ENCODE peak calls at places on chromosomes 13 and 19, in ten cellular contexts. C is fibroblast of the aortic adventitia; B is NCI-H1105; T is GM04503; V is T-helper 2 cell; J is EH; F is GM04504; A is nephron progenitor cell; D is psoas muscle; E is CD8-positive, alpha-beta memory T cell. I is an unnamed sample.

GRCh38 chr19:35673121-35673804 is 6.9 kb downstream of the UPK1A start:
- DNase-seq in D (peak; percentile 34), C (peak; percentile 48), J (peak; percentile 81), E (peak; percentile 3), A (peak; percentile 55), V (peak; percentile 40), F (peak; percentile 46), T (peak; percentile 35), B (peak; percentile 2), I (no peak)

GRCh38 chr19:6015841-6016545 is 38.1 kb upstream of the RANBP3 start:
- DNase-seq in B (no peak), A (no peak), V (no peak), T (no peak), F (no peak), D (no peak), E (no peak), J (no peak), C (no peak), I (no peak)

GRCh38 chr13:98173431-98173921 is 3.6 kb downstream of the RNF113B start:
- DNase-seq in A (no peak), E (no peak), B (no peak), J (peak; percentile 99), F (peak; percentile 96), D (peak; percentile 19), C (peak; percentile 90), V (no peak), T (peak; percentile 99), I (no peak)

GRCh38 chr19:16951529-16951928 is 62.7 kb downstream of the F2RL3 start:
- DNase-seq in E (no peak), V (no peak), F (no peak), J (no peak), T (no peak), D (no peak), B (peak; percentile 14), C (no peak), A (no peak), I (no peak)

GRCh38 chr19:50695251-50696064 is 24.1 kb downstream of the SHANK1 start:
- DNase-seq in D (no peak), A (peak; percentile 90), T (no peak), J (peak; percentile 24), E (no peak), C (no peak), B (peak; percentile 52), V (no peak), F (no peak), I (no peak)

GRCh38 chr19:10044390-10044789 is 31.1 kb downstream of the RDH8 start:
- DNase-seq in A (no peak), B (no peak), J (peak; percentile 42), T (no peak), D (no peak), F (no peak), V (no peak), C (no peak), E (no peak), I (no peak)

GRCh38 chr13:71285700-71286099 is 581.3 kb downstream of the DACH1 start:
- DNase-seq in T (no peak), E (no peak), D (no peak), A (no peak), C (no peak), V (no peak), F (no peak), J (no peak), B (no peak), I (no peak)

GRCh38 chr19:8511573-8512101 is 2.3 kb downstream of the ZNF414 start:
- DNase-seq in B (no peak), J (no peak), V (no peak), C (no peak), A (no peak), E (no peak), F (no peak), D (no peak), T (no peak), I (no peak)

GRCh38 chr19:4713384-4713951 is 10.2 kb downstream of the DPP9 start:
- DNase-seq in B (no peak), T (peak; percentile 88), F (peak; percentile 98), D (peak; percentile 95), C (peak; percentile 92), J (peak; percentile 98), A (no peak), V (no peak), E (no peak), I (no peak)

GRCh38 chr19:28504727-28505126 is 708.2 kb downstream of the UQCRFS1 start:
- DNase-seq in A (no peak), D (no peak), F (no peak), T (no peak), B (no peak), C (no peak), E (no peak), V (no peak), J (no peak), I (no peak)

GRCh38 chr13:51230473-51231105 is 8.4 kb downstream of the FAM124A start:
- DNase-seq in T (no peak), V (no peak), E (no peak), J (peak; percentile 15), C (peak; percentile 89), D (peak; percentile 46), B (no peak), F (no peak), A (no peak), I (no peak)

GRCh38 chr13:44768233-44768632 is 192.1 kb upstream of the TSC22D1 start:
- DNase-seq in F (no peak), A (no peak), T (no peak), V (no peak), B (no peak), J (no peak), C (no peak), D (no peak), E (no peak), I (no peak)

GRCh38 chr13:112102243-112102642 is 35.3 kb downstream of the SOX1 start:
- DNase-seq in F (no peak), T (no peak), V (no peak), E (no peak), J (no peak), D (no peak), B (peak; percentile 44), A (no peak), C (no peak), I (no peak)

GRCh38 chr13:20219585-20219984 is 12.5 kb downstream of the GJB6 start:
- DNase-seq in A (no peak), D (no peak), F (no peak), E (no peak), B (no peak), V (no peak), T (no peak), J (no peak), C (no peak), I (no peak)

GRCh38 chr19:2315818-2316353 is 7.9 kb upstream of the LINGO3 start:
- DNase-seq in E (no peak), V (no peak), C (peak; percentile 62), D (peak; percentile 64), T (no peak), A (peak; percentile 78), B (no peak), J (peak; percentile 75), F (peak; percentile 42), I (no peak)

GRCh38 chr19:33134571-33135041 is 2.7 kb downstream of the WDR88 start:
- DNase-seq in E (no peak), J (no peak), F (no peak), B (no peak), D (no peak), T (no peak), C (no peak), V (peak; percentile 27), A (peak; percentile 37), I (peak; percentile 5)

GRCh38 chr13:101511161-101511560 is 58.7 kb downstream of the ITGBL1 start:
- DNase-seq in J (no peak), E (no peak), D (no peak), V (no peak), A (no peak), B (no peak), C (no peak), T (no peak), F (no peak), I (no peak)

GRCh38 chr13:99433543-99434075 is 67.7 kb upstream of the TM9SF2 start:
- DNase-seq in T (no peak), V (no peak), A (no peak), J (no peak), D (no peak), B (no peak), E (no peak), F (no peak), C (no peak), I (no peak)

GRCh38 chr13:42883771-42884170 is 102.4 kb downstream of the FAM216B start:
- DNase-seq in F (peak; percentile 54), A (peak; percentile 59), D (no peak), E (no peak), J (peak; percentile 79), V (no peak), C (peak; percentile 46), T (peak; percentile 34), B (no peak), I (no peak)

GRCh38 chr13:30186644-30187431 is 120.5 kb downstream of the KATNAL1 start:
- DNase-seq in A (no peak), B (peak; percentile 76), F (no peak), C (no peak), V (no peak), D (no peak), T (no peak), E (no peak), J (no peak), I (no peak)

I was measured in T-helper 22 cell.